ENCODE peak calls at places on chromosomes 7 and 10, in four cellular contexts. A is T-cell, R is AG09309, H is cardiac muscle cell. X is an unnamed sample.

GRCh38 chr10:70618663-70619062 is 16.1 kb upstream of the PRF1 start:
- DNase-seq in A (no peak), R (no peak), H (no peak), X (no peak)

GRCh38 chr7:148330822-148331221 is 259.7 kb upstream of the C7orf33 start:
- DNase-seq in A (no peak), R (no peak), H (no peak), X (no peak)

GRCh38 chr7:44264221-44264956 is 61.0 kb downstream of the CAMK2B start:
- DNase-seq in A (no peak), R (no peak), H (no peak), X (no peak)

GRCh38 chr7:128052404-128052803 is 21.2 kb upstream of the LRRC4 start:
- DNase-seq in A (no peak), R (no peak), H (no peak), X (no peak)

GRCh38 chr10:43873717-43874116 is 225.0 kb upstream of the ZNF32 start:
- DNase-seq in A (no peak), R (no peak), H (no peak), X (no peak)

GRCh38 chr7:11127988-11128387 is 154.3 kb downstream of the PHF14 start:
- DNase-seq in A (no peak), R (no peak), H (no peak), X (no peak)

GRCh38 chr7:82598958-82599357 is 155.4 kb upstream of the CACNA2D1 start:
- DNase-seq in A (no peak), R (peak), H (peak), X (no peak)

GRCh38 chr10:51109821-51110533 is 35.7 kb downstream of the PRKG1 start:
- DNase-seq in A (no peak), R (peak), H (peak), X (no peak)

GRCh38 chr7:110144599-110144998 is 946.3 kb upstream of the LRRN3 start:
- DNase-seq in A (no peak), R (no peak), H (no peak), X (no peak)

GRCh38 chr10:114068054-114068707 is 24.5 kb downstream of the ADRB1 start:
- DNase-seq in A (no peak), R (no peak), H (no peak), X (no peak)

GRCh38 chr7:81233208-81233940 is 314.5 kb upstream of the SEMA3C start:
- DNase-seq in A (no peak), R (no peak), H (peak), X (no peak)

GRCh38 chr7:129332354-129333056 is 101.7 kb upstream of the STRIP2 start:
- DNase-seq in A (no peak), R (no peak), H (peak), X (no peak)

GRCh38 chr7:28956608-28957063 is 1.5 kb downstream of the TRIL start:
- DNase-seq in A (no peak), R (no peak), H (peak), X (no peak)

GRCh38 chr10:119449210-119449584 is 93.3 kb downstream of the RGS10 start:
- DNase-seq in A (no peak), R (no peak), H (no peak), X (no peak)

GRCh38 chr10:99872367-99873162 is 90.1 kb downstream of the ABCC2 start:
- DNase-seq in A (no peak), R (no peak), H (peak), X (no peak)

GRCh38 chr10:123704812-123705211 is 38.7 kb downstream of the GPR26 start:
- DNase-seq in A (no peak), R (no peak), H (no peak), X (no peak)

GRCh38 chr10:88926484-88927249 is 25.9 kb downstream of the ACTA2 start:
- DNase-seq in A (no peak), R (peak), H (peak), X (no peak)

GRCh38 chr7:101987494-101987893 is 170.1 kb downstream of the CUX1 start:
- DNase-seq in A (no peak), R (no peak), H (no peak), X (no peak)

GRCh38 chr10:97210576-97210975 is 24.8 kb upstream of the SLIT1 start:
- DNase-seq in A (peak), R (no peak), H (peak), X (peak)

X was measured in T-helper 9 cell.